ENCODE peak calls at places on chromosomes 12 and 14, in six cellular contexts. J is tibial nerve; W is astrocyte; M is neuronal stem cell; C is CD8-positive, alpha-beta T cell; F is RWPE1. N is an unnamed sample.
A peak's percentile ranks its signal among the peaks of the same experiment; 100 is the strongest.

GRCh38 chr12:54984602-54985376 is at the start of gene TESPA1:
- DNase-seq in J (peak; percentile 38), W (no peak), M (no peak), C (peak; percentile 87), F (no peak), N (no peak)

GRCh38 chr14:74945261-74945851 is 10.0 kb downstream of the PGF start:
- DNase-seq in J (no peak), W (no peak), M (peak; percentile 53), C (no peak), F (no peak), N (peak; percentile 49)

GRCh38 chr12:55760663-55761062 is 17.7 kb downstream of the GDF11 start:
- DNase-seq in J (no peak), W (no peak), M (no peak), C (no peak), F (no peak), N (no peak)

GRCh38 chr14:20973501-20973900 is 16.3 kb upstream of the METTL17 start:
- DNase-seq in J (no peak), W (no peak), M (no peak), C (no peak), F (no peak), N (no peak)

GRCh38 chr12:103547929-103548328 is 39.1 kb upstream of the STAB2 start:
- DNase-seq in J (no peak), W (no peak), M (no peak), C (no peak), F (no peak), N (no peak)

GRCh38 chr12:99959549-99960170 is 25.1 kb downstream of the ANKS1B start:
- DNase-seq in J (no peak), W (peak; percentile 10), M (no peak), C (no peak), F (peak; percentile 53), N (peak; percentile 95)

GRCh38 chr14:90714811-90715210 is 101.4 kb downstream of the TTC7B start:
- DNase-seq in J (no peak), W (peak; percentile 25), M (no peak), C (no peak), F (no peak), N (no peak)

GRCh38 chr14:29710015-29710414 is 217.6 kb downstream of the PRKD1 start:
- DNase-seq in J (no peak), W (no peak), M (no peak), C (no peak), F (no peak), N (peak; percentile 22)

GRCh38 chr14:78232666-78233065 is 62.5 kb downstream of the NRXN3 start:
- DNase-seq in J (no peak), W (no peak), M (no peak), C (no peak), F (no peak), N (no peak)

GRCh38 chr12:104181313-104181712 is 34.3 kb upstream of the TXNRD1 start:
- DNase-seq in J (no peak), W (peak; percentile 75), M (no peak), C (no peak), F (no peak), N (no peak)

GRCh38 chr12:63302269-63302940 is 151.4 kb upstream of the AVPR1A start:
- DNase-seq in J (no peak), W (no peak), M (no peak), C (no peak), F (no peak), N (no peak)

GRCh38 chr12:68237523-68238070 is 12.0 kb upstream of the IL26 start:
- DNase-seq in J (no peak), W (peak; percentile 52), M (no peak), C (no peak), F (no peak), N (no peak)

GRCh38 chr14:50018236-50019210 is 97.8 kb downstream of the VCPKMT start:
- DNase-seq in J (no peak), W (peak; percentile 55), M (no peak), C (no peak), F (peak; percentile 63), N (peak; percentile 78)

GRCh38 chr14:38867561-38868150 is 235.4 kb downstream of the SEC23A start:
- DNase-seq in J (peak; percentile 65), W (peak; percentile 63), M (peak; percentile 84), C (peak; percentile 46), F (peak; percentile 20), N (peak; percentile 80)

GRCh38 chr12:92973614-92974013 is 44.5 kb upstream of the EEA1 start:
- DNase-seq in J (no peak), W (peak; percentile 75), M (no peak), C (no peak), F (peak; percentile 88), N (peak; percentile 73)

GRCh38 chr12:11815397-11815796 is 165.9 kb downstream of the ETV6 start:
- DNase-seq in J (no peak), W (no peak), M (no peak), C (no peak), F (no peak), N (peak; percentile 22)

GRCh38 chr12:11813422-11813813 is 163.9 kb downstream of the ETV6 start:
- DNase-seq in J (no peak), W (no peak), M (no peak), C (no peak), F (no peak), N (no peak)

GRCh38 chr12:11814362-11814761 is 164.9 kb downstream of the ETV6 start:
- DNase-seq in J (no peak), W (peak; percentile 84), M (no peak), C (no peak), F (peak; percentile 43), N (peak; percentile 54)

GRCh38 chr12:11810962-11811361 is 161.5 kb downstream of the ETV6 start:
- DNase-seq in J (no peak), W (no peak), M (no peak), C (no peak), F (no peak), N (no peak)

GRCh38 chr12:11812558-11813421 is 163.3 kb downstream of the ETV6 start:
- DNase-seq in J (no peak), W (no peak), M (peak; percentile 71), C (peak; percentile 23), F (no peak), N (no peak)
- H3K27ac ChIP-seq in J (peak overlapping the region; percentile 78), W (peak overlapping the region; percentile 61), M (peak overlapping the region; percentile 94), C (no peak overlapping the region), F (peak overlapping the region; percentile 8), N (no peak overlapping the region)

GRCh38 chr14:92960706-92961566 is 38.0 kb downstream of the CHGA start:
- DNase-seq in J (no peak), W (peak; percentile 52), M (no peak), C (no peak), F (peak; percentile 77), N (peak; percentile 72)

GRCh38 chr14:92961567-92961855 is 38.6 kb downstream of the CHGA start:
- DNase-seq in J (no peak), W (no peak), M (no peak), C (no peak), F (no peak), N (no peak)

GRCh38 chr14:92958373-92959188 is 35.6 kb downstream of the CHGA start:
- DNase-seq in J (no peak), W (no peak), M (no peak), C (no peak), F (no peak), N (no peak)

GRCh38 chr14:92959189-92959531 is 36.2 kb downstream of the CHGA start:
- DNase-seq in J (no peak), W (no peak), M (no peak), C (no peak), F (no peak), N (no peak)

DNA sequence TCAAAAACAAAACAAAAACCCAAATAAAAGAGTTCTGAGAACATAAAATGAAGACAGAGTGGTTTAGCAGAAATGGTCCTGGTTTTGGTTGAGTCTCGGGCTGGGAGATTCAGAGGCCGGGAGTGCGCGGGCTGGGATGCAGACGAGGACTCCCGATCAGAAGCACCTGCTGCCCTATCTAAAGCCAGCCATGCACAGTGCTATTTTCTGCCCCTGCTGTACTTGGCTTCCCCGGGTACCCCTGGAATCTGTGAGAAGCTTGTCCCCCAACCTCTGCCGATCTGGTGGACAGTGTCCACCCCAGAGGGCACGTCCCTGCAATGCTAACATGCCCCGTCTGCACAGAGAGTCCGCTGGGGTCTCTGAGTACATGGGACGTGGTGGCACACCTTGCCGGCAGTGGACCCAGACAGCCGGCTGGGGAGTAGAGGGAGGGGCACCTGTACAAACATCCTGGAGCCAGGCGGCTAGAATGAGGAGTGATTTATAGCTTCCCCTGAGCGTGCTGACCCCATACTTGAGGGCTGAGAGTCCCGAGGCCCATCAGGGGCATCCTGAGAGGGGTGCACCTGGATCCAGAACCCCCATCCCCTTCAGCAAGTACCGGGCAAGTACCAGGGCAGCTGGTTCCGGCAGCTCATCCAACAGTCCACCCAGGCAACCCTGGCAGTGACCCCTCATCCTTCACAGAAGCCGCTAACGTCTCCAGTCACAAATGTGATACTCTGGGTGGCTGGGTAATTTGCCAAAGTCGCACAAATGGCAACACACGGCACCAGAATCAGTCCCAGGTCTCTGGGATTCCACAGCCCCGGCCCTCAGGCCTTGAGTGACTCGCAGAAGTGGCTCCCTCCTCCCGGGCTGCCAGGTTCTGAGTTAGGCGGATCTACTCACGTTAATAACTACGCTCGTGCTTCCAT is 37.1 kb downstream of the CHGA start:
- DNase-seq in J (no peak), W (no peak), M (no peak), C (no peak), F (no peak), N (peak; percentile 33)
- H3K27ac ChIP-seq in J (peak overlapping the region; percentile 71), W (no peak overlapping the region), M (no peak overlapping the region), C (no peak overlapping the region), F (peak overlapping the region; percentile 49), N (no peak overlapping the region)

GRCh38 chr12:2101359-2101758 is 48.6 kb downstream of the CACNA1C start:
- DNase-seq in J (no peak), W (no peak), M (no peak), C (no peak), F (no peak), N (no peak)
- H3K27ac ChIP-seq in J (no peak overlapping the region), W (no peak overlapping the region), M (no peak overlapping the region), C (no peak overlapping the region), F (no peak overlapping the region), N (no peak overlapping the region)

DNA sequence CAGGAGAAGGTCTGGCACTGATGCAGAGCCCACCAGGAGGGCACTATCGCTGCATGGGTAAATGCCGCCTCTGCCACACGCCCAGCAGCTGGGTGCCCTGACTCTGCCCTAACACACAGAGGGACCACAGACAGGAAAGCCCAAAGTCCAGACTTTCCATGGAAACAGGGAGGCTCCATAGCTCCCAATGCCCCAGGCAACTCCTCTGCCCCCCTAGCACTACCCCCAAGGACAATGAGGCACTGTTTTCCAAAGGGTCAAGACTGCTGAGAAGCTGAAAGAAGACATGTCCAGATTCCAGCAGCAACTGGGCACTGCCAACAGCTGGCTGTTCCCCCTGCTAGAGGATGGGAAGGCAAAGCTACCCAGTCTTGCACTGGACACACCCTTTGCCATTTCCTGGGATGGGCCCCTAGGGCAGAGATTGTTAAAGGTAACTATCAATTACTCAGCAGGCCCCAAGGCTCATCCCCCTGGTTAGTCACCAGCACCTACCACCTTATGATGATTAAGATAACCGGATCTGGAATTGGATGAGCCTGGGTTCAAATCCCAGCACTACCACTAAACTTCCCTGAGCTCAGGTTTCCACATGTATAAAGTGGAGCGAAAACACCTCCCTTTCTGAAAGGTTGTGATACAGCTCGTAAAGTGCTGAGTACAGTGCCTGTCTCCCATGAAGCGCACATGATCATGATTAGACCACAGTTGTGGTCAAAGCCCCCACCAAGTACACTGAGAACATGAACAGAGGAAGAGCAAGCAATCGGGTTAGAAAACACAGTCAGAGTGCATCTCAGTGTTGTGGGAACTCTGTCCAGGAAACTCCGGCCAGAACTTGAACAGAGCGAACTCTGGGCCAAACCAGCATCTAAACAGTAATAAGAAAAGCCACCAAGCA is 3.3 kb downstream of the PXN start:
- DNase-seq in J (no peak), W (no peak), M (no peak), C (peak; percentile 21), F (peak; percentile 95), N (peak; percentile 99)
- H3K27ac ChIP-seq in J (peak overlapping the region; percentile 83), W (peak overlapping the region; percentile 16), M (no peak overlapping the region), C (peak overlapping the region; percentile 9), F (peak overlapping the region; percentile 96), N (peak overlapping the region; percentile 91)